ENCODE peak calls at places on chromosome 1, in five cellular contexts. G is H1, K is IMR-90, N is HepG2, F is K562. D is an unnamed sample.

GRCh38 chr1:109248444-109248796 is 919 bp upstream of the CELSR2 start:
- DNase-seq in G (no peak), K (no peak), N (no peak), F (no peak), D (no peak)

GRCh38 chr1:29412591-29412990 is 176.3 kb downstream of the PTPRU start:
- DNase-seq in G (no peak), K (no peak), N (no peak), F (no peak), D (no peak)

GRCh38 chr1:46027788-46028573 is 104.4 kb downstream of the PIK3R3 start:
- DNase-seq in G (no peak), K (no peak), N (no peak), F (no peak), D (no peak)

GRCh38 chr1:232459826-232460225 is 170.1 kb downstream of the SIPA1L2 start:
- DNase-seq in G (no peak), K (no peak), N (no peak), F (no peak), D (no peak)

GRCh38 chr1:10779841-10780240 is 16.6 kb downstream of the CASZ1 start:
- DNase-seq in G (no peak), K (no peak), N (no peak), F (no peak), D (no peak)

GRCh38 chr1:107549152-107549810 is 408.4 kb downstream of the NTNG1 start:
- DNase-seq in G (no peak), K (no peak), N (no peak), F (no peak), D (no peak)

GRCh38 chr1:11354893-11355593 is 82.0 kb downstream of the UBIAD1 start:
- DNase-seq in G (no peak), K (no peak), N (no peak), F (no peak), D (no peak)

GRCh38 chr1:167762061-167762746 is 40.4 kb downstream of the MPZL1 start:
- DNase-seq in G (no peak), K (no peak), N (no peak), F (no peak), D (no peak)

GRCh38 chr1:116374340-116375164 is 1.5 kb downstream of the ATP1A1 start:
- DNase-seq in G (no peak), K (no peak), N (peak), F (peak), D (no peak)

GRCh38 chr1:109768335-109768650 is 4.6 kb upstream of the EPS8L3 start:
- DNase-seq in G (no peak), K (no peak), N (no peak), F (no peak), D (no peak)

GRCh38 chr1:151368745-151369610 is 3.5 kb downstream of the SELENBP1 start:
- DNase-seq in G (no peak), K (no peak), N (no peak), F (no peak), D (no peak)

GRCh38 chr1:219066631-219067349 is 106.9 kb upstream of the LYPLAL1 start:
- DNase-seq in G (no peak), K (peak), N (no peak), F (no peak), D (peak)

GRCh38 chr1:30878559-30878958 is 30.0 kb downstream of the SDC3 start:
- DNase-seq in G (no peak), K (no peak), N (no peak), F (no peak), D (no peak)

GRCh38 chr1:77513839-77514763 is 168.4 kb downstream of the ZZZ3 start:
- DNase-seq in G (peak), K (peak), N (no peak), F (no peak), D (no peak)
- TF ChIP-seq CTCF in G (no peak), K (no peak), N (no peak), F (no peak), D (no peak)

DNA sequence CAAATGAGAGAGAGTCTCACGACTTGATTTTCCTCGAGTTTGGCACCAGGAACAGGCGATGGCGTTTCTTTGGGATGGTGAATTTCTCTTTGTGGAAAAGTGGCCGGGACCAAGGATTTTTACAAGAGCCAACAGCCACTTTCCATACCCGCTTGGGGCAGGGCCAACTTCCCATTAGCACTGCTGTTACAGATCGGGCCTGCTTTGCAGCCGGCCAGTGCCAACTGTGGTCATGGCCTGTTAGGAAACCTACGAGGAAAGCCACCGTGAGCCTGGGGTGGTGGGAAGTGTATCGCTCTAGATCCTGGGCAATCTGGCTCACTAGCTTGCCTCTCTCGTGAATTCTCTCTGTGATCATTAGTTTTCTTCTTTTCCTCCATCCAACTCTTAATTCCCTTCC is 185.4 kb upstream of the NFIA start:
- DNase-seq in G (no peak), K (no peak), N (no peak), F (no peak), D (no peak)
- TF ChIP-seq MAFK in G (no peak), K (no peak), N (no peak), F (no peak), D (no peak)

GRCh38 chr1:26887125-26887524 is 3.0 kb downstream of the GPN2 start:
- DNase-seq in G (no peak), K (peak), N (no peak), F (peak), D (peak)
- TF ChIP-seq CTCF in G (no peak), K (peak), N (peak), F (peak), D (peak)

DNA sequence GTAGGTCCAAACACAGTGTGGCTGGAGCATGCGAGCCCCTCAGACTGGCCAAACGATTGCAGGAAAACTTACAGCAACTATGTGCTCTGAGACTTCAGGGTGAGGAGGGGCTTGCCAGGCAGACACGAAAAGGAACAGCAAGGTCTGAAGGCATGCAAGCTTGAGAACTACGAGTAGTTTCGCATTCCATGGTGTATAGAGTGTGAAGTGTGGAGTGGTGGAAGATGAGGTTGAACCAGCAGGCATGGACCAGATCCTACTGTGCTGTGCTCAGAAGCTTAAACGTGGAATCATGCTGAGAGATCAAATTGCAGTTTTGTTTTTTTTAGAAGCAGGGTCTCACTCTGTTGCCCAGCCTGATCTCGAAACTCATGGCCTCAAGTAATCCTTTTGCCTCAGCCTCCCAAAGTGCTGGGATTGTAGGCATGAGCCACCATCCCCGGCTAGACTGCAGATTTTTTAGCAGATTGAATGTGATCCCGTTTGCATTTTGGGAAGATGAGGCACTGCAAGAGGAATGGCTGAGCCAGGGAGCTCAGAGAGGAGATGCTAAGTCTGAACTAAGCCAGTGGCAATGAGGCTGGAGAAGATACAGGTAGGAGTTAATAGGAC is 5.1 kb upstream of the TFAP2E start:
- DNase-seq in G (no peak), K (no peak), N (no peak), F (no peak), D (no peak)
- TF ChIP-seq MAFK in G (no peak), K (no peak), N (no peak), F (no peak), D (no peak)

DNA sequence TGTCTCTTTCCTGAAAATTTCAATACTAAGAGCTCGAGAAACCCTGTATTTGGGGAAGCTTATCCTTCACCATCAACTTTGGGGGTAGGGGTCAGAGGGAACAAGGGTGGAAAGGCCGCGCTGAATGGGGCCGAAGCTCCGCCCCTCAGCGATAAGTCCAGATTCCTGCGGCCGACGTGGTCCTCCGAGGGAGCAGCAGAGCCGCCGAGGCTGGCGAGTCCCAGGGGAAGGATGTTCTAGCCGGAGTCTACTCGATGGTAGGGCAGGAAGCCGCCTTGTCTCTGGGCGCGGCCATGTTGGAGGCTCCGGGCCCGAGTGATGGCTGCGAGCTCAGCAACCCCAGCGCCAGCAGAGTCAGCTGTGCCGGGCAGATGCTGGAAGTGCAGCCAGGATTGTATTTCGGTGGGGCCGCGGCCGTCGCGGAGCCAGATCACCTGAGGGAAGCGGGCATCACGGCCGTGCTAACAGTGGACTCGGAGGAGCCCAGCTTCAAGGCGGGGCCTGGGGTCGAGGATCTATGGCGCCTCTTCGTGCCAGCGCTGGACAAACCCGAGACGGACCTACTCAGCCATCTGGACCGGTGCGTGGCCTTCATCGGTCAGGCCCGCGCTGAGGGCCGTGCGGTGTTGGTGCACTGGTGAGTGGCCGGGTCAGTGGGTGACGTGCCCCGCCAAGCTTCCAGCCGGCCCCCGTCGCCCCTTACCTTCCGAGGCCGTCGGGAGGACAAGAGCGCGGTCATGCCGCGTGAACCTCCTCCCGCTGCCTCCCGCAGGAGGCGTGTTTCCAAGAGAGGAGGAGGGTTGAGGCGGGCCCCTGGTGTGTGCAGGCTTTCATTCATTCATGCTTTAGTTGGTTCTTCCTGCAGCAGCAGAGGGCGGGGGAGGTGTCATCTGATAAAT is at the start of gene DUSP12:
- DNase-seq in G (peak), K (peak), N (peak), F (peak), D (peak)
- TF ChIP-seq CTCF in G (peak), K (peak), N (peak), F (peak), D (peak)

GRCh38 chr1:203426870-203427269 is 48.7 kb upstream of the PRELP start:
- DNase-seq in G (no peak), K (no peak), N (no peak), F (no peak), D (no peak)
- TF ChIP-seq MAFK in G (no peak), K (no peak), N (no peak), F (no peak), D (no peak)

DNA sequence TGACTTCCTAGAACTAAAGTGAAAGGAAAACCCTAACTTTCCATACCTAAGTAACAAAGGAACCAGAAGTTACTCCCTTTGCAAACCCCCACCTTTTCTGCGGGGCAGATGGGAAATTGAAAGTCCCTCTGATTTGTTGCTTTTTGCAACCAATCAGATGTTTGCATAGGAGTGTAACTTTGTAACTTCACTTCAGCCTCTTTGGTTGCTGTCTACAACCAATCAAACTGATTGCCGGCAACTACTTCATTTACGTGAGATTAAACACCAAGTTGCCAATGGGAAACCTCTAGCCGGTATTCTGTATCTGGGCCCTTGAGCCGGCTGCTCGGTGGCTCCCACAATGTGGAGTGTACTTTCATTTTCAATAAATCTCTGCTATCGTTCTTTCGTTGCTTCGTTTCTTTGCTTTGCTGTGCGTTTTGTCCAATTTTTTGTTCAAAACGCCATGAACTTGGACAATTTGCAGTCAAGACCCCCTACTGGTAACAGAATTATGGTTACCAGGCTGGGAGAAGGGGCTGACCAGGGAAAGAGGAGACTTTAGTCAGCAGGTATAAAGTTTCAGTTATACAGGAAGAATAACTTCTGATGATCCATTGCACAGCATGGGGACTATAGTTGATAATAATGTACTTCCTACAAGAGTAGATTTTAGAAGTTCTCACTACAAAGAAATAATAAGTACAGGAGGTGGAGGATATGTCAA is 69.2 kb upstream of the RGS2 start:
- DNase-seq in G (no peak), K (no peak), N (peak), F (peak), D (no peak)
- TF ChIP-seq CTCF in G (no peak), K (no peak), N (no peak), F (no peak), D (no peak)

DNA sequence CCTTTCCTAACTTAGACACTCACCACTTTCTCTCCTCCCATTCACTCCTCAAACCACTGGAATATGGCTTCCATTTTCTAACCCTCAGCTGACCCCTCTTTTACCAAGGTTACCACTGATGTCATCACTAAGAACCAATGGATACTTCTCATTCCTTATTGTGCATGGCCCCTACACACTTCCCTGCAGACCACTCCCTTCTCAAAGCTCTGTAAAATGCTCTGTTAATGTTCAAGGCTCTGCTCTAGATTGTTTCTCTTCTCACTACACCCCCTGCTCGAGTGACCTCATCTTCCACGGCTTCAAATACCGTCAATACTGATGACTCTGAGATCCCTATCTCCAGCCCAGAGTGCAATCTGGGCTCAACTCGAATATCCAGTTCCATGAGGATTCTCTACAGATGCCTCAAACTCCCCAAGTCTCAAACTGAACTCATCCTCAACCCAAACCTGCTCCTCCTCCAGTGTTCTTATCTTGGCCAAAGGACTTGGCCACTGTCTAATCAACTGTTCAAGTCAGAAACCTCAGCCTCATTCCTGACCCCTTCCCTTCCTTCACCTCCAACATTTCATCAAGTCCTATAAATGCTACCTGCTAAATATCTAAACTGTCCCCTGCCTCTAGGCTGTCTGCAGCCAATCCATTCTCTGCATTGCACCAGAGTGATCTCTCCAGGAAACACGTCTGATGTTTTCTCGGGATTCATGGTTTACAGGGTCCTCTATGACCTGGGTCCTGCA is 41.3 kb upstream of the BMP8B start:
- DNase-seq in G (no peak), K (peak), N (no peak), F (peak), D (no peak)
- TF ChIP-seq MAFK in G (no peak), K (no peak), N (no peak), F (no peak), D (no peak)

GRCh38 chr1:4500441-4500840 is 154.0 kb upstream of the AJAP1 start:
- DNase-seq in G (no peak), K (no peak), N (no peak), F (no peak), D (no peak)
- TF ChIP-seq CTCF in G (no peak), K (no peak), N (no peak), F (no peak), D (no peak)

D was measured in A549.